ENCODE peak calls at places on chromosomes 13 and 19, in eight cellular contexts. One of them, this sample, is unnamed. For H3K4me1, the result is how much of the 10 kb centered on the place peaks cover.

GRCh38 chr13:113207890-113208423 is 512 bp downstream of the PCID2 start:
- DNase-seq in CD4-positive, CD25-positive, alpha-beta regulatory T cell: peak
- DNase-seq in mesenchymal stem cell: peak
- DNase-seq in IMR-90: peak
- DNase-seq in CD4-positive, alpha-beta memory T cell: no peak
- DNase-seq in mesendoderm: peak
- DNase-seq in psoas muscle: peak
- DNase-seq in thoracic aorta: no peak
- DNase-seq in this sample: peak

GRCh38 chr13:46598140-46598819 is 45.3 kb downstream of the LRCH1 start:
- DNase-seq in CD4-positive, CD25-positive, alpha-beta regulatory T cell: peak
- DNase-seq in mesenchymal stem cell: no peak
- DNase-seq in IMR-90: no peak
- DNase-seq in CD4-positive, alpha-beta memory T cell: no peak
- DNase-seq in mesendoderm: no peak
- DNase-seq in psoas muscle: no peak
- DNase-seq in thoracic aorta: no peak
- DNase-seq in this sample: no peak

GRCh38 chr19:41521860-41522555 is 54.0 kb upstream of the CEACAM21 start:
- DNase-seq in CD4-positive, CD25-positive, alpha-beta regulatory T cell: peak
- DNase-seq in mesenchymal stem cell: no peak
- DNase-seq in IMR-90: no peak
- DNase-seq in CD4-positive, alpha-beta memory T cell: peak
- DNase-seq in mesendoderm: no peak
- DNase-seq in psoas muscle: no peak
- DNase-seq in thoracic aorta: no peak
- DNase-seq in this sample: no peak

GRCh38 chr19:13764821-13765394 is 586 bp downstream of the MRI1 start:
- DNase-seq in CD4-positive, CD25-positive, alpha-beta regulatory T cell: peak
- DNase-seq in mesenchymal stem cell: peak
- DNase-seq in IMR-90: no peak
- DNase-seq in CD4-positive, alpha-beta memory T cell: peak
- DNase-seq in mesendoderm: no peak
- DNase-seq in psoas muscle: peak
- DNase-seq in thoracic aorta: no peak
- DNase-seq in this sample: peak

GRCh38 chr19:45780146-45780447 is 2.2 kb downstream of the DMPK start:
- DNase-seq in CD4-positive, CD25-positive, alpha-beta regulatory T cell: no peak
- DNase-seq in mesenchymal stem cell: no peak
- DNase-seq in IMR-90: no peak
- DNase-seq in CD4-positive, alpha-beta memory T cell: no peak
- DNase-seq in mesendoderm: no peak
- DNase-seq in psoas muscle: no peak
- DNase-seq in thoracic aorta: no peak
- DNase-seq in this sample: peak

GRCh38 chr13:114319441-114319871 is 5.2 kb downstream of the CHAMP1 start:
- DNase-seq in CD4-positive, CD25-positive, alpha-beta regulatory T cell: no peak
- DNase-seq in mesenchymal stem cell: peak
- DNase-seq in IMR-90: peak
- DNase-seq in CD4-positive, alpha-beta memory T cell: no peak
- DNase-seq in mesendoderm: no peak
- DNase-seq in psoas muscle: no peak
- DNase-seq in thoracic aorta: no peak
- DNase-seq in this sample: no peak

GRCh38 chr19:42270346-42271044 is 1.4 kb downstream of the CIC start:
- DNase-seq in CD4-positive, CD25-positive, alpha-beta regulatory T cell: peak
- DNase-seq in mesenchymal stem cell: peak
- DNase-seq in IMR-90: no peak
- DNase-seq in CD4-positive, alpha-beta memory T cell: peak
- DNase-seq in mesendoderm: no peak
- DNase-seq in psoas muscle: peak
- DNase-seq in thoracic aorta: no peak
- DNase-seq in this sample: peak

GRCh38 chr19:23917856-23918255 is 3.2 kb downstream of the ZNF726 start:
- DNase-seq in CD4-positive, CD25-positive, alpha-beta regulatory T cell: no peak
- DNase-seq in mesenchymal stem cell: no peak
- DNase-seq in IMR-90: no peak
- DNase-seq in CD4-positive, alpha-beta memory T cell: no peak
- DNase-seq in mesendoderm: peak
- DNase-seq in psoas muscle: no peak
- DNase-seq in thoracic aorta: no peak
- DNase-seq in this sample: peak

GRCh38 chr19:41748012-41748411 is 7.3 kb upstream of the CEACAM6 start:
- DNase-seq in CD4-positive, CD25-positive, alpha-beta regulatory T cell: no peak
- DNase-seq in mesenchymal stem cell: no peak
- DNase-seq in IMR-90: no peak
- DNase-seq in CD4-positive, alpha-beta memory T cell: no peak
- DNase-seq in mesendoderm: no peak
- DNase-seq in psoas muscle: no peak
- DNase-seq in thoracic aorta: no peak
- DNase-seq in this sample: no peak

GRCh38 chr19:47587295-47587694 is 14.3 kb upstream of the ZNF541 start:
- DNase-seq in CD4-positive, CD25-positive, alpha-beta regulatory T cell: no peak
- DNase-seq in mesenchymal stem cell: no peak
- DNase-seq in IMR-90: peak
- DNase-seq in CD4-positive, alpha-beta memory T cell: no peak
- DNase-seq in mesendoderm: peak
- DNase-seq in psoas muscle: no peak
- DNase-seq in thoracic aorta: no peak
- DNase-seq in this sample: no peak

GRCh38 chr13:40563350-40564125 is 102.9 kb downstream of the FOXO1 start:
- DNase-seq in CD4-positive, CD25-positive, alpha-beta regulatory T cell: no peak
- DNase-seq in mesenchymal stem cell: peak
- DNase-seq in IMR-90: no peak
- DNase-seq in CD4-positive, alpha-beta memory T cell: no peak
- DNase-seq in mesendoderm: no peak
- DNase-seq in psoas muscle: peak
- DNase-seq in thoracic aorta: no peak
- DNase-seq in this sample: no peak

GRCh38 chr19:35805518-35806102 is 7.0 kb downstream of the PRODH2 start:
- DNase-seq in CD4-positive, CD25-positive, alpha-beta regulatory T cell: no peak
- DNase-seq in mesenchymal stem cell: no peak
- DNase-seq in IMR-90: no peak
- DNase-seq in CD4-positive, alpha-beta memory T cell: no peak
- DNase-seq in mesendoderm: no peak
- DNase-seq in psoas muscle: no peak
- DNase-seq in thoracic aorta: no peak
- DNase-seq in this sample: no peak

GRCh38 chr13:89694471-89694870 is 1653.0 kb upstream of the MIR17HG start:
- DNase-seq in CD4-positive, CD25-positive, alpha-beta regulatory T cell: no peak
- DNase-seq in mesenchymal stem cell: no peak
- DNase-seq in IMR-90: no peak
- DNase-seq in CD4-positive, alpha-beta memory T cell: no peak
- DNase-seq in mesendoderm: no peak
- DNase-seq in psoas muscle: no peak
- DNase-seq in thoracic aorta: no peak
- DNase-seq in this sample: no peak

GRCh38 chr19:9431475-9431874 is 3.9 kb downstream of the ZNF266 start:
- DNase-seq in CD4-positive, CD25-positive, alpha-beta regulatory T cell: no peak
- DNase-seq in mesenchymal stem cell: peak
- DNase-seq in IMR-90: peak
- DNase-seq in CD4-positive, alpha-beta memory T cell: peak
- DNase-seq in mesendoderm: peak
- DNase-seq in psoas muscle: no peak
- DNase-seq in thoracic aorta: no peak
- DNase-seq in this sample: peak

GRCh38 chr13:93881418-93881817 is 598.1 kb downstream of the DCT start:
- DNase-seq in CD4-positive, CD25-positive, alpha-beta regulatory T cell: no peak
- DNase-seq in mesenchymal stem cell: peak
- DNase-seq in IMR-90: peak
- DNase-seq in CD4-positive, alpha-beta memory T cell: no peak
- DNase-seq in mesendoderm: no peak
- DNase-seq in psoas muscle: no peak
- DNase-seq in thoracic aorta: no peak
- DNase-seq in this sample: no peak

GRCh38 chr13:102907016-102907756 is 61.4 kb downstream of the ERCC5 start:
- DNase-seq in CD4-positive, CD25-positive, alpha-beta regulatory T cell: no peak
- DNase-seq in mesenchymal stem cell: no peak
- DNase-seq in IMR-90: no peak
- DNase-seq in CD4-positive, alpha-beta memory T cell: no peak
- DNase-seq in mesendoderm: no peak
- DNase-seq in psoas muscle: no peak
- DNase-seq in thoracic aorta: no peak
- DNase-seq in this sample: no peak

GRCh38 chr13:102904408-102904862 is 58.6 kb downstream of the ERCC5 start:
- DNase-seq in CD4-positive, CD25-positive, alpha-beta regulatory T cell: no peak
- DNase-seq in mesenchymal stem cell: no peak
- DNase-seq in IMR-90: no peak
- DNase-seq in CD4-positive, alpha-beta memory T cell: no peak
- DNase-seq in mesendoderm: no peak
- DNase-seq in psoas muscle: no peak
- DNase-seq in thoracic aorta: no peak
- DNase-seq in this sample: no peak

GRCh38 chr13:102905905-102906304 is 60.1 kb downstream of the ERCC5 start:
- DNase-seq in CD4-positive, CD25-positive, alpha-beta regulatory T cell: no peak
- DNase-seq in mesenchymal stem cell: no peak
- DNase-seq in IMR-90: no peak
- DNase-seq in CD4-positive, alpha-beta memory T cell: no peak
- DNase-seq in mesendoderm: no peak
- DNase-seq in psoas muscle: no peak
- DNase-seq in thoracic aorta: no peak
- DNase-seq in this sample: no peak

GRCh38 chr13:102911336-102911735 is 65.5 kb downstream of the ERCC5 start:
- DNase-seq in CD4-positive, CD25-positive, alpha-beta regulatory T cell: no peak
- DNase-seq in mesenchymal stem cell: no peak
- DNase-seq in IMR-90: no peak
- DNase-seq in CD4-positive, alpha-beta memory T cell: no peak
- DNase-seq in mesendoderm: no peak
- DNase-seq in psoas muscle: no peak
- DNase-seq in thoracic aorta: no peak
- DNase-seq in this sample: no peak

GRCh38 chr13:102907886-102908515 is 62.2 kb downstream of the ERCC5 start:
- DNase-seq in CD4-positive, CD25-positive, alpha-beta regulatory T cell: no peak
- DNase-seq in mesenchymal stem cell: no peak
- DNase-seq in IMR-90: no peak
- DNase-seq in CD4-positive, alpha-beta memory T cell: no peak
- DNase-seq in mesendoderm: no peak
- DNase-seq in psoas muscle: no peak
- DNase-seq in thoracic aorta: no peak
- DNase-seq in this sample: no peak
- H3K4me1 ChIP-seq in CD4-positive, CD25-positive, alpha-beta regulatory T cell: under half
- H3K4me1 ChIP-seq in mesenchymal stem cell: under half
- H3K4me1 ChIP-seq in IMR-90: under half
- H3K4me1 ChIP-seq in CD4-positive, alpha-beta memory T cell: under half
- H3K4me1 ChIP-seq in mesendoderm: under half
- H3K4me1 ChIP-seq in psoas muscle: under half
- H3K4me1 ChIP-seq in thoracic aorta: under half
- H3K4me1 ChIP-seq in this sample: under half

GRCh38 chr13:79658333-79658975 is 177.5 kb downstream of the NDFIP2 start:
- DNase-seq in CD4-positive, CD25-positive, alpha-beta regulatory T cell: no peak
- DNase-seq in mesenchymal stem cell: peak
- DNase-seq in IMR-90: no peak
- DNase-seq in CD4-positive, alpha-beta memory T cell: no peak
- DNase-seq in mesendoderm: no peak
- DNase-seq in psoas muscle: no peak
- DNase-seq in thoracic aorta: no peak
- DNase-seq in this sample: no peak

GRCh38 chr13:79660361-79660760 is 179.4 kb downstream of the NDFIP2 start:
- DNase-seq in CD4-positive, CD25-positive, alpha-beta regulatory T cell: no peak
- DNase-seq in mesenchymal stem cell: no peak
- DNase-seq in IMR-90: no peak
- DNase-seq in CD4-positive, alpha-beta memory T cell: no peak
- DNase-seq in mesendoderm: no peak
- DNase-seq in psoas muscle: no peak
- DNase-seq in thoracic aorta: no peak
- DNase-seq in this sample: no peak

GRCh38 chr13:79655509-79655908 is 174.6 kb downstream of the NDFIP2 start:
- DNase-seq in CD4-positive, CD25-positive, alpha-beta regulatory T cell: no peak
- DNase-seq in mesenchymal stem cell: no peak
- DNase-seq in IMR-90: no peak
- DNase-seq in CD4-positive, alpha-beta memory T cell: no peak
- DNase-seq in mesendoderm: no peak
- DNase-seq in psoas muscle: no peak
- DNase-seq in thoracic aorta: no peak
- DNase-seq in this sample: no peak

GRCh38 chr13:79662882-79663281 is 181.9 kb downstream of the NDFIP2 start:
- DNase-seq in CD4-positive, CD25-positive, alpha-beta regulatory T cell: no peak
- DNase-seq in mesenchymal stem cell: peak
- DNase-seq in IMR-90: no peak
- DNase-seq in CD4-positive, alpha-beta memory T cell: no peak
- DNase-seq in mesendoderm: peak
- DNase-seq in psoas muscle: no peak
- DNase-seq in thoracic aorta: no peak
- DNase-seq in this sample: no peak

GRCh38 chr13:79659161-79659560 is 178.2 kb downstream of the NDFIP2 start:
- DNase-seq in CD4-positive, CD25-positive, alpha-beta regulatory T cell: no peak
- DNase-seq in mesenchymal stem cell: peak
- DNase-seq in IMR-90: no peak
- DNase-seq in CD4-positive, alpha-beta memory T cell: no peak
- DNase-seq in mesendoderm: peak
- DNase-seq in psoas muscle: peak
- DNase-seq in thoracic aorta: no peak
- DNase-seq in this sample: peak
- H3K4me1 ChIP-seq in CD4-positive, CD25-positive, alpha-beta regulatory T cell: under half
- H3K4me1 ChIP-seq in mesenchymal stem cell: under half
- H3K4me1 ChIP-seq in IMR-90: under half
- H3K4me1 ChIP-seq in CD4-positive, alpha-beta memory T cell: under half
- H3K4me1 ChIP-seq in mesendoderm: under half
- H3K4me1 ChIP-seq in psoas muscle: under half
- H3K4me1 ChIP-seq in thoracic aorta: under half
- H3K4me1 ChIP-seq in this sample: under half

DNA sequence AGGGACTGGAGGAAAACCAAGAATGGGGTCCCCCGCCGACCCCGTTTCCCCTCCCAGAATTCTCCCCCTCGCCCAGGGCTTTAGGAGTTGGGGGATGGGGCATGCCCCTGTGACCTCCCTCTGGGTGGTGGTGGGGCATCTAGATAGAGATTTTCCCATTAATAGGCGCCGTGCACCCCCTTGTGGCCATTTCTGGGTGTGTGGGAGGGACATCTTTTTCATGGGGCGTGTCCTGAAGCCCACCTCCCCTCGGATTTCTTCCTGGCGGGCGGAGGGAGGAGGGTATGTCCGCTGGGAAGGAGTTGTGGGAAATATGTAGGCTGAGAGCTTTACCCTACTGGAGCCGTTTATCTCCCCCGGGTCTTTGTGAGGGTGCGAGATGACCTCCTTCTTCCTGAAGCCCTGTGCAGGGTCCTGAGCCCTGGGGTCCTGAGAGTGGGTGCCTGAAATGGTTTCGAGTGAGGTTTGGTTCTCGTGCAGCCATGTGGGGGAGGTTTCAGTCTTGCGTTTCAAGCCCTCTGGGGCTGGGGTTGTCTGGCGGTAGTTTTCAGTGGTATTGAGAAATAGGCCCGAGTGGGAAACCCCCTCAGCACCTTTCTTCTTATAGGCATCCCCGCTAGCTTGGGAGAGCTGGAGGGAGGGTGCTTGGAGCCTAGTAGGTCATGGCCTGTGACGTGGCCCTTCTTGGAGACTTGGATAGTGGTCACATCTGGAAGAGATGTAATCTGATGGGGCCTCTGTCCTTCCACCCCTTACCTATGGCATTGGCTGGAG is 1.0 kb downstream of the PRMT1 start:
- DNase-seq in CD4-positive, CD25-positive, alpha-beta regulatory T cell: peak
- DNase-seq in mesenchymal stem cell: peak
- DNase-seq in IMR-90: peak
- DNase-seq in CD4-positive, alpha-beta memory T cell: peak
- DNase-seq in mesendoderm: peak
- DNase-seq in psoas muscle: peak
- DNase-seq in thoracic aorta: no peak
- DNase-seq in this sample: peak
- H3K4me1 ChIP-seq in CD4-positive, CD25-positive, alpha-beta regulatory T cell: under half
- H3K4me1 ChIP-seq in mesenchymal stem cell: under half
- H3K4me1 ChIP-seq in IMR-90: under half
- H3K4me1 ChIP-seq in CD4-positive, alpha-beta memory T cell: under half
- H3K4me1 ChIP-seq in mesendoderm: under half
- H3K4me1 ChIP-seq in psoas muscle: under half
- H3K4me1 ChIP-seq in thoracic aorta: under half
- H3K4me1 ChIP-seq in this sample: under half

GRCh38 chr19:40388486-40388885 is 1.5 kb downstream of the HIPK4 start:
- DNase-seq in CD4-positive, CD25-positive, alpha-beta regulatory T cell: no peak
- DNase-seq in mesenchymal stem cell: no peak
- DNase-seq in IMR-90: no peak
- DNase-seq in CD4-positive, alpha-beta memory T cell: no peak
- DNase-seq in mesendoderm: no peak
- DNase-seq in psoas muscle: no peak
- DNase-seq in thoracic aorta: no peak
- DNase-seq in this sample: no peak
- H3K4me1 ChIP-seq in CD4-positive, CD25-positive, alpha-beta regulatory T cell: under half
- H3K4me1 ChIP-seq in mesenchymal stem cell: under half
- H3K4me1 ChIP-seq in IMR-90: under half
- H3K4me1 ChIP-seq in CD4-positive, alpha-beta memory T cell: under half
- H3K4me1 ChIP-seq in mesendoderm: under half
- H3K4me1 ChIP-seq in psoas muscle: under half
- H3K4me1 ChIP-seq in thoracic aorta: under half
- H3K4me1 ChIP-seq in this sample: under half

This sample was measured in body of pancreas.